ENCODE peak calls at places on chromosomes 4 and X, in four cellular contexts. One of them, this sample, is unnamed.

GRCh38 chrX:107146670-107147069 is 28.0 kb upstream of the RBM41 start:
- DNase-seq in WTC11: no peak
- DNase-seq in HepG2: no peak
- DNase-seq in K562: no peak
- DNase-seq in this sample: peak

GRCh38 chrX:40733691-40734090 is 1.7 kb downstream of the MED14 start:
- DNase-seq in WTC11: no peak
- DNase-seq in HepG2: no peak
- DNase-seq in K562: no peak
- DNase-seq in this sample: no peak

GRCh38 chr4:1195109-1195671 is 22.8 kb upstream of the SPON2 start:
- DNase-seq in WTC11: peak
- DNase-seq in HepG2: no peak
- DNase-seq in K562: no peak
- DNase-seq in this sample: no peak

GRCh38 chr4:153497988-153498967 is 32.1 kb downstream of the TMEM131L start:
- DNase-seq in WTC11: no peak
- DNase-seq in HepG2: no peak
- DNase-seq in K562: no peak
- DNase-seq in this sample: no peak

GRCh38 chr4:76200771-76201224 is 12.8 kb downstream of the SCARB2 start:
- DNase-seq in WTC11: no peak
- DNase-seq in HepG2: peak
- DNase-seq in K562: no peak
- DNase-seq in this sample: no peak

GRCh38 chrX:122565952-122566351 is 618.1 kb upstream of the GRIA3 start:
- DNase-seq in WTC11: no peak
- DNase-seq in HepG2: no peak
- DNase-seq in K562: no peak
- DNase-seq in this sample: peak

GRCh38 chrX:8868906-8869305 is 67.7 kb upstream of the FAM9A start:
- DNase-seq in WTC11: no peak
- DNase-seq in HepG2: no peak
- DNase-seq in K562: no peak
- DNase-seq in this sample: no peak

GRCh38 chr4:109091754-109092409 is 210.6 kb downstream of the COL25A1 start:
- DNase-seq in WTC11: no peak
- DNase-seq in HepG2: no peak
- DNase-seq in K562: no peak
- DNase-seq in this sample: no peak

GRCh38 chrX:14801136-14801535 is 71.7 kb downstream of the FANCB start:
- DNase-seq in WTC11: no peak
- DNase-seq in HepG2: no peak
- DNase-seq in K562: no peak
- DNase-seq in this sample: no peak

GRCh38 chr4:100019821-100020220 is 69.7 kb upstream of the H2AZ1 start:
- DNase-seq in WTC11: no peak
- DNase-seq in HepG2: no peak
- DNase-seq in K562: no peak
- DNase-seq in this sample: no peak

GRCh38 chr4:100022792-100023222 is 72.7 kb upstream of the H2AZ1 start:
- DNase-seq in WTC11: peak
- DNase-seq in HepG2: no peak
- DNase-seq in K562: no peak
- DNase-seq in this sample: no peak

GRCh38 chr4:100016191-100016590 is 66.1 kb upstream of the H2AZ1 start:
- DNase-seq in WTC11: no peak
- DNase-seq in HepG2: no peak
- DNase-seq in K562: no peak
- DNase-seq in this sample: no peak

GRCh38 chr4:100014616-100015015 is 64.5 kb upstream of the H2AZ1 start:
- DNase-seq in WTC11: no peak
- DNase-seq in HepG2: no peak
- DNase-seq in K562: no peak
- DNase-seq in this sample: no peak

DNA sequence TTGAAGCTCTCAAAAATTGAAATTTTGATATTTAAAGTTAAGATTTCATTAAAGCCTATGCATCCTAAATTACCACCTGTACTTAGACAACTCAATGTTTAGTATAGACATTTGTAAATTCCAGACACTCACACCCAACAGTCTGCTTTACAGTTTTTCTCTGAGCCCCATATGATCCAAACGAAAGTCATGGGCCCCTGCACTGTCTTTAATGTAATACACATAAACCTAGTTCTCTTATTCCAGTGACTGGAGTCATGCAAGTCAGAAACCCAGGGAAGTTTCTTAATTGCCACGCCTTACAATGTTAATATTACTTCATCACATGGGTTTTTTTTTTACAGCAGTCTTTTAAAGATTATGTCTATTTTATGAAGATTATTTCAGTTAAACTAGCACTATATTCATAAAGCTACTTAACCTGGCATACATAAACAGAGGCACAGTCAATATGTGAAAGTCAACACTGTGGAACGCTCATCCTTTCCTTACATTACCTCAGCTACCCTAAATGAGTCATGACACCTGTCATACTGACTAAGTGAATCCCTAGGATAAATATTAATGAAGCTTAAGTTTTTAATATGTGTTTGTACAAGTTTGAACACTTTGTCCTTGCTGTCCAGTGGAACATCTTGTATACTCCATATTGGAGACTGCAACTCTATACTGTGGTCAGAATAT is 67.7 kb upstream of the H2AZ1 start:
- DNase-seq in WTC11: no peak
- DNase-seq in HepG2: no peak
- DNase-seq in K562: no peak
- DNase-seq in this sample: peak
- TF ChIP-seq NR3C1 in WTC11: no peak
- TF ChIP-seq NR3C1 in HepG2: no peak
- TF ChIP-seq NR3C1 in K562: no peak
- TF ChIP-seq NR3C1 in this sample: no peak

DNA sequence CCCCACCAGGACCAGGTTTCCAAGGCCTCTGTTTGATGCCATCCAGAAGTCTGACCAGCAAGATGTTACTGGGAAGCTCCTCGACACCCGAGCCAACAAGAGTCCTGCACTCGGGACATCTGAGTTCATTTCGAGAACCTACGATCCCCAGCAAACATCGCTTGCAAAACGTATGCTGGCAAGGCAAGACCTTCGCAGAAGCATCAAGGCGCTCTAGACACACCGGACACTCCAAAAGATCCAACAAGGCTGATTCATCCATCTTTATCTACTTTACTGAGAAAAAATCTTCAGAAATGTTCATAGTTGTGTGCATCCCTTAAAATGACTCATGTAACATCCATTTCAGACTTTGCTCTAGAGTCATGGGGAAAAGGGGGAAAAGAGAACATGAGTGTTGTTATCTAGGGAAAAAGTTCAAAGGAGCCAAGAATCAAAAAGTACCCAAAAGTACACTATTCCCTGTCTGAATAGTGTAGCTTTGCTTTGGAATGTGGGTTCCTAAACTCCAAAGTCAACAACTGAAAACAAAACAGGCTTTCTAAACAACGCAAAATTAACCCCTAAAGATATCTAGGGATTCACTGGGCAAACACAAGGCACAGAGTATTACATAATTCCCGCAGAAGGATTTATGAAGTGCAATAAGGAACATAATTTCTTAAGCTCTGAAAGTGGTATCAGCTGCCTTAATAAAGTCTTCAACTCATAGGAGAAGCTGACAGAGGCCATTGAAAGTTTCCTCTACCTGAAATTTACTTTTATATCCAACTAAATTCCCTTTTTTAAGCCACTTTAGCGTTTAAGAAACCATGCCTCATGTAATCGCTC is 1.6 kb downstream of the SH3RF1 start:
- DNase-seq in WTC11: no peak
- DNase-seq in HepG2: peak
- DNase-seq in K562: no peak
- DNase-seq in this sample: peak
- TF ChIP-seq NR3C1 in WTC11: no peak
- TF ChIP-seq NR3C1 in HepG2: no peak
- TF ChIP-seq NR3C1 in K562: no peak
- TF ChIP-seq NR3C1 in this sample: no peak

DNA sequence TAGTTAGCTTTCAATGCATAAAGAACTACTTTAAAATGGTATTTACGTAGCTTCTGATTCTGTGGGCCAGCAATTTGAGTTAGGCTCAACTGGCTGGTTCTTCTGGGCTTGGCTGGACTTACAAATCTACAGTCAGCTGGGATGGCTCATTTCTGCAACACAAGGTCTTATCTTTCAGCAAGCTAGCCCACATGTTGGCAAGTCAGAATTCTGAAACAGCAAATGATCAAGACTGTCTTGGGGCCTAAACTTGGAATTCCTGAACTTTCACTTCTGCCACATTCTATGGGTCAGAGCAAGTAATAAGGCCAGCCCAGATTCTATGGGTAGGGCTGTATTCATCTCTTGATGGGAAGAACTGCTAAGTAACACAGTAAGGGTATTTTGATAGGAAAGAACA is 522.4 kb downstream of the IQCM start:
- DNase-seq in WTC11: no peak
- DNase-seq in HepG2: no peak
- DNase-seq in K562: no peak
- DNase-seq in this sample: no peak
- TF ChIP-seq NR3C1 in WTC11: no peak
- TF ChIP-seq NR3C1 in HepG2: no peak
- TF ChIP-seq NR3C1 in K562: no peak
- TF ChIP-seq NR3C1 in this sample: no peak

GRCh38 chr4:79081973-79082372 is 142.7 kb upstream of the PAQR3 start:
- DNase-seq in WTC11: no peak
- DNase-seq in HepG2: no peak
- DNase-seq in K562: no peak
- DNase-seq in this sample: no peak

GRCh38 chr4:79087091-79087490 is 147.9 kb upstream of the PAQR3 start:
- DNase-seq in WTC11: no peak
- DNase-seq in HepG2: no peak
- DNase-seq in K562: no peak
- DNase-seq in this sample: no peak

GRCh38 chr4:79082988-79083387 is 143.8 kb upstream of the PAQR3 start:
- DNase-seq in WTC11: no peak
- DNase-seq in HepG2: no peak
- DNase-seq in K562: no peak
- DNase-seq in this sample: no peak

GRCh38 chr4:79078339-79078738 is 139.1 kb upstream of the PAQR3 start:
- DNase-seq in WTC11: no peak
- DNase-seq in HepG2: no peak
- DNase-seq in K562: no peak
- DNase-seq in this sample: no peak

GRCh38 chr4:79083406-79084010 is 144.3 kb upstream of the PAQR3 start:
- DNase-seq in WTC11: no peak
- DNase-seq in HepG2: no peak
- DNase-seq in K562: no peak
- DNase-seq in this sample: no peak
- TF ChIP-seq NR3C1 in WTC11: no peak
- TF ChIP-seq NR3C1 in HepG2: no peak
- TF ChIP-seq NR3C1 in K562: no peak
- TF ChIP-seq NR3C1 in this sample: no peak

GRCh38 chrX:69298466-69299140 is 133.3 kb upstream of the PJA1 start:
- DNase-seq in WTC11: no peak
- DNase-seq in HepG2: no peak
- DNase-seq in K562: no peak
- DNase-seq in this sample: no peak
- TF ChIP-seq NR3C1 in WTC11: no peak
- TF ChIP-seq NR3C1 in HepG2: no peak
- TF ChIP-seq NR3C1 in K562: no peak
- TF ChIP-seq NR3C1 in this sample: no peak

GRCh38 chr4:8133897-8134542 is 24.6 kb downstream of the ABLIM2 start:
- DNase-seq in WTC11: peak
- DNase-seq in HepG2: no peak
- DNase-seq in K562: no peak
- DNase-seq in this sample: no peak

GRCh38 chr4:8132947-8133705 is 25.5 kb downstream of the ABLIM2 start:
- DNase-seq in WTC11: no peak
- DNase-seq in HepG2: no peak
- DNase-seq in K562: no peak
- DNase-seq in this sample: no peak

GRCh38 chr4:8136972-8137710 is 21.5 kb downstream of the ABLIM2 start:
- DNase-seq in WTC11: no peak
- DNase-seq in HepG2: no peak
- DNase-seq in K562: no peak
- DNase-seq in this sample: no peak

GRCh38 chr4:8135666-8136065 is 22.9 kb downstream of the ABLIM2 start:
- DNase-seq in WTC11: no peak
- DNase-seq in HepG2: no peak
- DNase-seq in K562: no peak
- DNase-seq in this sample: no peak

GRCh38 chr4:8136529-8136928 is 22.1 kb downstream of the ABLIM2 start:
- DNase-seq in WTC11: no peak
- DNase-seq in HepG2: no peak
- DNase-seq in K562: no peak
- DNase-seq in this sample: no peak
- TF ChIP-seq NR3C1 in WTC11: no peak
- TF ChIP-seq NR3C1 in HepG2: no peak
- TF ChIP-seq NR3C1 in K562: no peak
- TF ChIP-seq NR3C1 in this sample: no peak

GRCh38 chr4:181478675-181479074 is 764.5 kb upstream of the TENM3 start:
- DNase-seq in WTC11: no peak
- DNase-seq in HepG2: no peak
- DNase-seq in K562: no peak
- DNase-seq in this sample: no peak

GRCh38 chr4:181479145-181479544 is 764.1 kb upstream of the TENM3 start:
- DNase-seq in WTC11: no peak
- DNase-seq in HepG2: no peak
- DNase-seq in K562: no peak
- DNase-seq in this sample: no peak

GRCh38 chr4:181475781-181476180 is 767.4 kb upstream of the TENM3 start:
- DNase-seq in WTC11: peak
- DNase-seq in HepG2: no peak
- DNase-seq in K562: no peak
- DNase-seq in this sample: no peak
- TF ChIP-seq NR3C1 in WTC11: no peak
- TF ChIP-seq NR3C1 in HepG2: no peak
- TF ChIP-seq NR3C1 in K562: no peak
- TF ChIP-seq NR3C1 in this sample: no peak

GRCh38 chrX:130174051-130174704 is 2.4 kb downstream of the RAB33A start:
- DNase-seq in WTC11: no peak
- DNase-seq in HepG2: no peak
- DNase-seq in K562: peak
- DNase-seq in this sample: no peak
- TF ChIP-seq NR3C1 in WTC11: no peak
- TF ChIP-seq NR3C1 in HepG2: no peak
- TF ChIP-seq NR3C1 in K562: no peak
- TF ChIP-seq NR3C1 in this sample: no peak